ENCODE peak calls at places on chromosomes 2 and 18, in five cellular contexts. Q is posterior cingulate gyrus, Z is C1 segment of cervical spinal cord, G is transverse colon, K is AG10803. N is an unnamed sample.

GRCh38 chr18:3333056-3333720 is 71.3 kb downstream of the MYL12B start:
- DNase-seq in Z (no peak), K (no peak), Q (no peak), G (no peak), N (no peak)

GRCh38 chr2:53422979-53423378 is 344.6 kb upstream of the CHAC2 start:
- DNase-seq in G (peak), Z (no peak), K (peak), Q (no peak), N (peak)

GRCh38 chr18:79068299-79068945 is 772 bp upstream of the ATP9B start:
- DNase-seq in K (peak), Z (no peak), G (no peak), Q (no peak), N (no peak)

GRCh38 chr2:177740718-177741117 is 331.9 kb downstream of the PDE11A start:
- DNase-seq in Q (no peak), Z (no peak), K (peak), G (no peak), N (no peak)

GRCh38 chr2:154338359-154338967 is 360.0 kb upstream of the KCNJ3 start:
- DNase-seq in K (no peak), G (no peak), Q (no peak), Z (no peak), N (no peak)

GRCh38 chr2:231671617-231672350 is 36.5 kb upstream of the PTMA start:
- DNase-seq in K (no peak), Z (no peak), Q (no peak), G (peak), N (no peak)

GRCh38 chr18:11522992-11523391 is 86.4 kb upstream of the SLC35G4 start:
- DNase-seq in Z (no peak), G (no peak), K (no peak), Q (no peak), N (no peak)

GRCh38 chr2:237482485-237482884 is 4.6 kb upstream of the MLPH start:
- DNase-seq in Z (no peak), G (peak), Q (no peak), K (peak), N (peak)

GRCh38 chr2:156800781-156801366 is 364.7 kb downstream of the GPD2 start:
- DNase-seq in K (no peak), G (no peak), Q (no peak), Z (no peak), N (no peak)

N was measured in SHP77.